ENCODE peak calls at places on chromosomes 2 and 18, in four cellular contexts. B is tibial artery; Y is upper lobe of right lung; R is CD8-positive, alpha-beta memory T cell. G is an unnamed sample.

GRCh38 chr2:168416555-168416954 is 39.5 kb upstream of the CERS6 start:
- DNase-seq in R (no peak), Y (no peak), B (no peak), G (no peak)

GRCh38 chr2:188189356-188189755 is 102.3 kb upstream of the GULP1 start:
- DNase-seq in R (no peak), Y (no peak), B (no peak), G (no peak)

GRCh38 chr2:42492691-42493467 is 903 bp downstream of the KCNG3 start:
- DNase-seq in B (no peak), R (no peak), Y (peak; percentile 70), G (peak; percentile 32)

GRCh38 chr2:38065502-38066135 is 10.3 kb downstream of the CYP1B1 start:
- DNase-seq in B (no peak), R (no peak), Y (no peak), G (no peak)

GRCh38 chr2:65277118-65277517 is 49.5 kb downstream of the ACTR2 start:
- DNase-seq in R (no peak), B (no peak), Y (no peak), G (no peak)

GRCh38 chr2:148907085-148907785 is 32.2 kb downstream of the KIF5C start:
- DNase-seq in R (no peak), Y (no peak), B (no peak), G (no peak)

GRCh38 chr2:207635468-207636200 is 10.4 kb upstream of the METTL21A start:
- DNase-seq in B (no peak), Y (no peak), R (no peak), G (no peak)

GRCh38 chr18:54358495-54358793 is 738 bp downstream of the C18orf54 start:
- DNase-seq in B (peak; percentile 20), R (no peak), Y (no peak), G (no peak)

GRCh38 chr2:15120578-15120977 is 440.6 kb downstream of the NBAS start:
- DNase-seq in R (no peak), Y (no peak), B (no peak), G (no peak)

GRCh38 chr18:77248873-77249582 is 620 bp upstream of the GALR1 start:
- DNase-seq in B (no peak), Y (no peak), R (no peak), G (no peak)

GRCh38 chr2:106664669-106665068 is 177.5 kb downstream of the CD8B2 start:
- DNase-seq in Y (no peak), R (no peak), B (no peak), G (no peak)

GRCh38 chr2:96321230-96322103 is 3.6 kb upstream of the ITPRIPL1 start:
- DNase-seq in B (peak; percentile 35), Y (peak; percentile 79), R (peak; percentile 78), G (peak; percentile 92)

GRCh38 chr2:108918156-108918845 is 70.7 kb downstream of the EDAR start:
- DNase-seq in Y (peak; percentile 45), R (no peak), B (no peak), G (no peak)

GRCh38 chr2:1511455-1511854 is 98.2 kb downstream of the TPO start:
- DNase-seq in B (no peak), R (no peak), Y (no peak), G (no peak)

GRCh38 chr18:79597176-79598045 is 82.2 kb upstream of the CTDP1 start:
- DNase-seq in B (no peak), R (no peak), Y (peak; percentile 63), G (no peak)

GRCh38 chr2:239803764-239804111 is 221.4 kb downstream of the NDUFA10 start:
- DNase-seq in R (no peak), Y (no peak), B (no peak), G (no peak)

GRCh38 chr2:99971326-99971965 is 170.9 kb downstream of the AFF3 start:
- DNase-seq in Y (no peak), B (no peak), R (no peak), G (no peak)

GRCh38 chr2:104863229-104863584 is 9.3 kb downstream of the POU3F3 start:
- DNase-seq in Y (no peak), B (no peak), R (no peak), G (no peak)
- H3K4me3 ChIP-seq in Y (no peak overlapping the region), B (no peak overlapping the region), R (no peak overlapping the region), G (no peak overlapping the region)

DNA sequence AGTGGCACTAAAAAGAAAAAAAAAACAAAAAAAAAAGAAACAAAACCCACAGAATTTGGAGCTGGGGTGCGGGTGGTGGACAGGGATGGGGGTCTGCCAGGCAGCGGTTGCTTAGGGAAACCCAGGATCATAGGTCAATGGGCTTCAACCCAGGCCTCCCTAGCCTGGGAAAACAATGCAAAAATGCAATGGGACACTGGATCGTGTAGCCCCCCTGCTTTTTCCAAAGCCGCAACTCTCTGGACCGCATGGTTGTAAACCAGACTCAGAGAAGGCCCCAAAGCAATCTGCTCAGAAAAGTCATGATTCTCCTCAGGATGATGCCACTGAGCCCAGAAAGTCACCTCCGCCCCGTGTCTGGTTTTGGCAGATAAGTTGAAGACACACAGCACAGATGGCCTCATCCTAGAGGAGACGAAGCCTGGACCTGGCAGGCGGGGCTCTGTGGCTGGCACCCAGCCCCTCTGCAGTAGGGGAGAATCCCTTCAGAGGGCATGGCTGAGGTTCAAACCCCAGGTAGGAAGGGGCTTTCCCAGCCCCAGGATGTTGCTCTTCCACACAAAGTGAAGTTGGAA is 5.1 kb downstream of the DLX2 start:
- DNase-seq in R (no peak), B (no peak), Y (no peak), G (no peak)
- H3K27ac ChIP-seq in R (no peak overlapping the region), B (no peak overlapping the region), Y (no peak overlapping the region), G (no peak overlapping the region)

GRCh38 chr2:205531082-205531481 is 151.2 kb upstream of the NRP2 start:
- DNase-seq in Y (no peak), B (no peak), R (no peak), G (no peak)
- H3K4me1 ChIP-seq in Y (no peaks in the 10 kb centered on the region), B (no peaks in the 10 kb centered on the region), R (no peaks in the 10 kb centered on the region), G (no peaks in the 10 kb centered on the region)

GRCh38 chr2:5242751-5243150 is 449.4 kb upstream of the SOX11 start:
- DNase-seq in Y (no peak), R (no peak), B (no peak), G (no peak)
- H3K4me3 ChIP-seq in Y (no peak overlapping the region), R (no peak overlapping the region), B (no peak overlapping the region), G (no peak overlapping the region)

GRCh38 chr2:174662859-174663258 is 65.3 kb upstream of the WIPF1 start:
- DNase-seq in R (no peak), Y (no peak), B (no peak), G (no peak)

GRCh38 chr2:174663572-174663971 is 66.0 kb upstream of the WIPF1 start:
- DNase-seq in Y (no peak), B (peak; percentile 47), R (no peak), G (no peak)

GRCh38 chr2:174666312-174666711 is 68.7 kb upstream of the WIPF1 start:
- DNase-seq in B (no peak), R (no peak), Y (no peak), G (no peak)

GRCh38 chr2:174662459-174662858 is 64.9 kb upstream of the WIPF1 start:
- DNase-seq in B (peak; percentile 75), Y (no peak), R (no peak), G (no peak)

GRCh38 chr2:174664084-174664759 is 66.6 kb upstream of the WIPF1 start:
- DNase-seq in B (no peak), R (no peak), Y (no peak), G (no peak)
- H3K27ac ChIP-seq in B (peak overlapping the region; percentile 85), R (no peak overlapping the region), Y (no peak overlapping the region), G (no peak overlapping the region)

DNA sequence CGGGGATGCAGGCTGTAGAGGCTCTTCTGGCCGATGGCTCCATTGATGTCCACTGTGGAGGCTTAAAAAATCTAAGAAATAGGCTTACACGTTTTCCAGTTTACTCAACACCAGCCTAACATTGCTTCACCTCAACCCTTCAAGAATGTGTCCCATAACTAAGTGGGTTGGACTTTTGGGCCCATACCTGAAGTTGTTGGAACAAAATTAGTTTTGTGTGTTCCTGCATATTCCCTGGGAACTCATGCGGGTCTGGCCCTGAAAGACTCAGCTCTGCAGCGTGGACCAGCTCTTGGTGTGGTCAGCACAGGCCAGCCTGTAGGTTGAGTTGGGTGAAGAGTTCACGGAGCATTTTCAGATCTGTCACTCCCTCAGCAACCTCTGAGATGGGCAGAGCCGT is 38.5 kb downstream of the SH3BP4 start:
- DNase-seq in R (no peak), B (no peak), Y (no peak), G (peak; percentile 1)
- H3K4me1 ChIP-seq in R (no peaks in the 10 kb centered on the region), B (peaks cover 26% of the 10 kb centered on the region), Y (peaks cover 16% of the 10 kb centered on the region), G (no peaks in the 10 kb centered on the region)

DNA sequence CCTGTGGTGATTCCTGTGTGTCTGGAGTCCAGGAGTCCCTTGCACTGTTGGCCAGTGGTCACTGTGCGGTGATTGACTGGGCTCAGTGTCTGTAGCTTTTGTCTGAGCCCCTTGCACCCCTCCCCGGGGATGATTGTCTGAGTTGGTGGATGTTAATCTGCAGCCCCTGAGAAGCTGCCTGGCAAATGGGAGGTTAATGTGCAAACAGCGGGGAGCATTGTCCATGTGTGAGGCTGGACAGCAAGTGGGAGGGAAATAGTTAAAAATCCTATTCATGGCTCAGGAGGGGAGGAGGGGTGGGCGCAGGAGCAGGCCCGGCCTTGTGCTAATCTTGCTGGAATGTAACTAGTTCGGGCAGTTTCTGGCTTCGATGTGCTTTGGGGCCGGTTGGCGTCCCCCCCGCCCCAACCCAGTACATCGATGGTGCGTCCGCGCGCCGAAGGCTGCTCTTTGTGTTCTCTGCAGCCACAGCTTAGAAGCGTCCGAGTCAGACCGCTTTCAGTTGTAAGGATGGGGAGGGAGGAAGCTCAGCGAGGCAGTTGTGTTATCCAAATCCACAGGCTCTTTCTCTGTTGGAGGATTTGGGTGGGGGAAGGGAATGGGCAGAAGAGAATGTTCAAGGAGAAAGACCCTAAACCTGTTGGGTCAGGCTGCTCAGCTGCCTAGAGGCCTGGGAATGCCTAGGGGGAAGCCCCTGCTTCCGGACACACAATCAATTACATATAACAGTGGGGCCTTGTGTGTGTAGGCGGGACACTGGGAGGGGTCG is 71.8 kb downstream of the TGOLN2 start:
- DNase-seq in R (no peak), B (no peak), Y (no peak), G (no peak)
- H3K4me3 ChIP-seq in R (no peak overlapping the region), B (peak overlapping the region; percentile 43), Y (no peak overlapping the region), G (no peak overlapping the region)

GRCh38 chr18:48896875-48897511 is 53.8 kb downstream of the SMAD7 start:
- DNase-seq in R (no peak), B (peak; percentile 82), Y (peak; percentile 88), G (no peak)
- H3K27ac ChIP-seq in R (no peak overlapping the region), B (peak overlapping the region; percentile 64), Y (peak overlapping the region; percentile 42), G (no peak overlapping the region)

DNA sequence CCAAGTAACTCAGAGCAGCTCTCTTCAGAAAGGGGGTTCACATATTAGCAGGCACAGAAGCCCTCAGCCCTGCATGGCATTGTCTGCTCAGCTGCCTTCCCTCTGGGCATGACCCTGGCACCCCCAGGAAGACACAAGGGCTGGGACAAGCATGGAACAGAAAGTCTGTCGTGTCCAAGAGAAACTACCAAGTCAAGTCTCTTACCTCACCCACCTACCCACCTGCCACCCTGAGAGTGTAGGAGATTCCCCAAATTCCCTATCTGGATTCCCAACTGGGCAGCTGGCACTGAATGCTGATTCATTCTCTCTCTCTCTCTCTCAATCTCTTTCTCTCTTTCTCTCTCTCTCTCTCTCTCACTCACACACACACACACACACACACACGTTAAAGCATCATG is 21.6 kb downstream of the SMAD7 start:
- DNase-seq in B (no peak), Y (peak; percentile 57), R (no peak), G (no peak)
- H3K4me1 ChIP-seq in B (peaks cover 98% of the 10 kb centered on the region), Y (peaks cover 98% of the 10 kb centered on the region), R (peaks cover 84% of the 10 kb centered on the region), G (peaks cover 76% of the 10 kb centered on the region)

DNA sequence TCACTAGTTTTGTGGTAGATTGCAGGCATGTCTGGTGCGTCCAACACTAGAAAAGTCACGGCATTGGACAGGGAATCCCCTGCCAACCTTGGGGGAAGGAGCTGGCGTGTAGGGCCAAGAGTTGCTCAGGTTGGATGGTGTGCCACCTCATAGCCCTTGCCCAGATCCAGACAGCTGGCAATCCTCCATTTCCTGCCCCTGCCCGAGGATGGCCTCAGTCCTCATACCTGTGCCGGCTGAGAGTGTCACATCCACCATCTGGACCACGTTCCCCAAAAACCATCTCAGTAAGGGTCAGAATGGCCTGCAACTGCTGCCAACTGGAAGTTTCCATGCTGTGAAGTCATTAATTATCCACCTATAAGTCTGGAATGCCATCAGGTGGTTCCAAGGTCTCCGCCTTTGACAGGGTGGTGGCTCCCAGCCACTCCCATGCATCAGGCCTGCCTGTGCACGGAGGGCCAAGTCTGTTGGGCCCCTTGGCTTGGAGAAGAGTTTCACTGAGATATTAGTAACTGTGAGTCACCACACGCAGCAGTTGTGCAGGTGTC is 55.0 kb downstream of the IMPA2 start:
- DNase-seq in R (no peak), Y (no peak), B (no peak), G (no peak)
- H3K4me3 ChIP-seq in R (no peak overlapping the region), Y (no peak overlapping the region), B (no peak overlapping the region), G (no peak overlapping the region)

G was measured in naive thymus-derived CD4-positive, alpha-beta T cell.